ENCODE peak calls at places on chromosomes 1 and 21, in six cellular contexts. X is adipocyte, H is lower lobe of right lung, B is K562, F is colonic mucosa, J is psoas muscle. P is an unnamed sample. For H3K4me1, the result is how much of the 10 kb centered on the place peaks cover.

GRCh38 chr1:21129407-21129806 is 47.3 kb downstream of the EIF4G3 start:
- DNase-seq in X (no peak), H (no peak), B (no peak), F (no peak), J (no peak), P (no peak)

GRCh38 chr1:209789245-209789644 is 4.9 kb upstream of the C1orf74 start:
- DNase-seq in X (no peak), H (no peak), B (no peak), F (no peak), J (no peak), P (no peak)

GRCh38 chr1:201925301-201925567 is 21.1 kb downstream of the LMOD1 start:
- DNase-seq in X (no peak), H (no peak), B (no peak), F (no peak), J (no peak), P (no peak)

GRCh38 chr1:189275786-189276185 is 1201.9 kb downstream of the BRINP3 start:
- DNase-seq in X (peak), H (no peak), B (no peak), F (no peak), J (no peak), P (no peak)

GRCh38 chr1:119388450-119388849 is 19.9 kb downstream of the HAO2 start:
- DNase-seq in X (no peak), H (no peak), B (no peak), F (no peak), J (no peak), P (no peak)

GRCh38 chr1:175169305-175170018 is 23.1 kb downstream of the KIAA0040 start:
- DNase-seq in X (no peak), H (no peak), B (no peak), F (no peak), J (no peak), P (peak)

GRCh38 chr1:170583186-170583585 is 51.2 kb downstream of the GORAB start:
- DNase-seq in X (no peak), H (no peak), B (no peak), F (no peak), J (no peak), P (no peak)

GRCh38 chr1:209900734-209901133 is 37.3 kb upstream of the SYT14 start:
- DNase-seq in X (no peak), H (no peak), B (no peak), F (no peak), J (no peak), P (peak)

GRCh38 chr1:150387200-150387599 is 23.3 kb downstream of the RPRD2 start:
- DNase-seq in X (no peak), H (no peak), B (no peak), F (no peak), J (no peak), P (no peak)

GRCh38 chr1:208919371-208919770 is 664.1 kb upstream of the CAMK1G start:
- DNase-seq in X (peak), H (no peak), B (no peak), F (no peak), J (no peak), P (no peak)

GRCh38 chr1:207302618-207303408 is 18.7 kb upstream of the CD55 start:
- DNase-seq in X (no peak), H (no peak), B (no peak), F (no peak), J (no peak), P (no peak)

GRCh38 chr1:165717918-165718515 is 19.7 kb upstream of the ALDH9A1 start:
- DNase-seq in X (peak), H (no peak), B (peak), F (peak), J (no peak), P (peak)

GRCh38 chr1:224726783-224727182 is 110.7 kb downstream of the CNIH3 start:
- DNase-seq in X (peak), H (peak), B (no peak), F (no peak), J (no peak), P (no peak)

GRCh38 chr1:26070808-26071342 is 3.4 kb upstream of the TRIM63 start:
- DNase-seq in X (no peak), H (no peak), B (no peak), F (no peak), J (no peak), P (no peak)

GRCh38 chr1:115874929-115875328 is 34.0 kb upstream of the NHLH2 start:
- DNase-seq in X (peak), H (no peak), B (no peak), F (no peak), J (no peak), P (no peak)

GRCh38 chr1:212612251-212612961 is 3.8 kb downstream of the ATF3 start:
- DNase-seq in X (peak), H (no peak), B (no peak), F (no peak), J (no peak), P (no peak)

GRCh38 chr1:165560834-165561233 is 17.0 kb downstream of the LRRC52 start:
- DNase-seq in X (no peak), H (no peak), B (no peak), F (no peak), J (no peak), P (no peak)

GRCh38 chr1:19029191-19030085 is 73.0 kb upstream of the IFFO2 start:
- DNase-seq in X (no peak), H (no peak), B (no peak), F (peak), J (no peak), P (peak)

GRCh38 chr1:93638981-93639380 is 42.7 kb downstream of the BCAR3 start:
- DNase-seq in X (no peak), H (no peak), B (no peak), F (no peak), J (no peak), P (no peak)

GRCh38 chr1:45013551-45014209 is 1.6 kb downstream of the UROD start:
- DNase-seq in X (no peak), H (no peak), B (peak), F (no peak), J (no peak), P (no peak)

GRCh38 chr1:4425892-4426291 is 228.5 kb upstream of the AJAP1 start:
- DNase-seq in X (no peak), H (no peak), B (peak), F (no peak), J (no peak), P (no peak)

GRCh38 chr1:99455760-99456159 is 190.2 kb upstream of the PALMD start:
- DNase-seq in X (no peak), H (no peak), B (no peak), F (no peak), J (no peak), P (no peak)

GRCh38 chr1:17875882-17876280 is 120.7 kb downstream of the ACTL8 start:
- DNase-seq in X (no peak), H (no peak), B (no peak), F (no peak), J (no peak), P (peak)

GRCh38 chr1:51317798-51318197 is 12.6 kb downstream of the TTC39A start:
- DNase-seq in X (no peak), H (peak), B (no peak), F (no peak), J (no peak), P (no peak)
- H3K4me3 ChIP-seq in X (no peak), H (no peak), B (no peak), F (no peak), J (no peak), P (no peak)

GRCh38 chr21:38488640-38489282 is 9.5 kb downstream of the ERG start:
- DNase-seq in X (no peak), H (no peak), B (no peak), F (no peak), J (no peak), P (no peak)

GRCh38 chr21:38486705-38487104 is 11.6 kb downstream of the ERG start:
- DNase-seq in X (no peak), H (no peak), B (no peak), F (no peak), J (no peak), P (no peak)

GRCh38 chr21:38489729-38490128 is 8.5 kb downstream of the ERG start:
- DNase-seq in X (no peak), H (no peak), B (no peak), F (no peak), J (no peak), P (no peak)

GRCh38 chr21:38489283-38489677 is 9.0 kb downstream of the ERG start:
- DNase-seq in X (no peak), H (no peak), B (no peak), F (no peak), J (no peak), P (no peak)

GRCh38 chr21:38487906-38488639 is 10.2 kb downstream of the ERG start:
- DNase-seq in X (no peak), H (no peak), B (no peak), F (peak), J (no peak), P (no peak)
- H3K4me1 ChIP-seq in X (under half), H (under half), B (under half), F (under half), J (under half), P (under half)

GRCh38 chr1:3063379-3064295 is 5.4 kb upstream of the PRDM16 start:
- DNase-seq in X (no peak), H (peak), B (no peak), F (no peak), J (no peak), P (no peak)
- H3K4me3 ChIP-seq in X (peak), H (no peak), B (no peak), F (no peak), J (no peak), P (peak)

GRCh38 chr1:204441558-204441957 is 29.9 kb upstream of the PPP1R15B start:
- DNase-seq in X (no peak), H (no peak), B (no peak), F (no peak), J (peak), P (no peak)

GRCh38 chr1:204439976-204440375 is 28.4 kb upstream of the PPP1R15B start:
- DNase-seq in X (no peak), H (no peak), B (no peak), F (no peak), J (no peak), P (no peak)

GRCh38 chr1:204443871-204444581 is 32.4 kb upstream of the PPP1R15B start:
- DNase-seq in X (no peak), H (no peak), B (no peak), F (no peak), J (no peak), P (no peak)

GRCh38 chr1:204443260-204443619 is 31.6 kb upstream of the PPP1R15B start:
- DNase-seq in X (no peak), H (peak), B (no peak), F (no peak), J (no peak), P (no peak)

GRCh38 chr1:204442376-204443259 is 31.0 kb upstream of the PPP1R15B start:
- DNase-seq in X (peak), H (no peak), B (no peak), F (no peak), J (peak), P (peak)
- H3K4me1 ChIP-seq in X (under half), H (under half), B (under half), F (under half), J (half or more), P (under half)

GRCh38 chr21:38777521-38777920 is 28.2 kb upstream of the ETS2 start:
- DNase-seq in X (no peak), H (no peak), B (no peak), F (no peak), J (no peak), P (no peak)
- H3K4me3 ChIP-seq in X (no peak), H (no peak), B (no peak), F (no peak), J (no peak), P (no peak)

DNA sequence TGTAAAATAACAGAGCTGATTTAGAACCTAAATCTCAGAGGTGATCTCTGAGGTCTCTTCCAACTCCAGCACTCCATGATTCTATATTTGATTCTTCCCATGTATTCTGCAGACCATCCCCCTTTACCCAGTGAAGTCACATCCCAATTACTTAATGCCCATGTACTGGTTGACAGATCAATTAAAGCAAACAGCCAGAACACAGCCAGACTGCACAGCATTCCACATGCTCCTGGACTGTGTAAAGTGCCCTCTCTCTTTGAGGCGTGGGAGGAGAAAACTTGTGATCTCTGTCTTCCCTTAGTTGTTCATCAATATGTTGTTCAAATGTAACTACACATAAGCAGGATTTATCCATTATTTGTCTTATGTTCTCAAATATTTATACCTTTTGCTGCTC is 18.1 kb downstream of the NOS1AP start:
- DNase-seq in X (no peak), H (no peak), B (no peak), F (no peak), J (no peak), P (no peak)
- H3K4me1 ChIP-seq in X (under half), H (under half), B (under half), F (under half), J (under half), P (under half)

GRCh38 chr1:247357781-247358211 is 26.1 kb upstream of the ZNF496 start:
- DNase-seq in X (no peak), H (no peak), B (no peak), F (no peak), J (no peak), P (peak)

GRCh38 chr1:247362074-247362597 is 30.5 kb upstream of the ZNF496 start:
- DNase-seq in X (no peak), H (no peak), B (no peak), F (no peak), J (no peak), P (no peak)

GRCh38 chr1:247358920-247359319 is 27.3 kb upstream of the ZNF496 start:
- DNase-seq in X (no peak), H (no peak), B (no peak), F (no peak), J (no peak), P (peak)

GRCh38 chr1:247360991-247361721 is 29.5 kb upstream of the ZNF496 start:
- DNase-seq in X (peak), H (peak), B (peak), F (peak), J (peak), P (peak)

GRCh38 chr1:247360116-247360898 is 28.6 kb upstream of the ZNF496 start:
- DNase-seq in X (no peak), H (peak), B (peak), F (peak), J (no peak), P (no peak)
- H3K4me3 ChIP-seq in X (peak), H (peak), B (peak), F (no peak), J (peak), P (no peak)

DNA sequence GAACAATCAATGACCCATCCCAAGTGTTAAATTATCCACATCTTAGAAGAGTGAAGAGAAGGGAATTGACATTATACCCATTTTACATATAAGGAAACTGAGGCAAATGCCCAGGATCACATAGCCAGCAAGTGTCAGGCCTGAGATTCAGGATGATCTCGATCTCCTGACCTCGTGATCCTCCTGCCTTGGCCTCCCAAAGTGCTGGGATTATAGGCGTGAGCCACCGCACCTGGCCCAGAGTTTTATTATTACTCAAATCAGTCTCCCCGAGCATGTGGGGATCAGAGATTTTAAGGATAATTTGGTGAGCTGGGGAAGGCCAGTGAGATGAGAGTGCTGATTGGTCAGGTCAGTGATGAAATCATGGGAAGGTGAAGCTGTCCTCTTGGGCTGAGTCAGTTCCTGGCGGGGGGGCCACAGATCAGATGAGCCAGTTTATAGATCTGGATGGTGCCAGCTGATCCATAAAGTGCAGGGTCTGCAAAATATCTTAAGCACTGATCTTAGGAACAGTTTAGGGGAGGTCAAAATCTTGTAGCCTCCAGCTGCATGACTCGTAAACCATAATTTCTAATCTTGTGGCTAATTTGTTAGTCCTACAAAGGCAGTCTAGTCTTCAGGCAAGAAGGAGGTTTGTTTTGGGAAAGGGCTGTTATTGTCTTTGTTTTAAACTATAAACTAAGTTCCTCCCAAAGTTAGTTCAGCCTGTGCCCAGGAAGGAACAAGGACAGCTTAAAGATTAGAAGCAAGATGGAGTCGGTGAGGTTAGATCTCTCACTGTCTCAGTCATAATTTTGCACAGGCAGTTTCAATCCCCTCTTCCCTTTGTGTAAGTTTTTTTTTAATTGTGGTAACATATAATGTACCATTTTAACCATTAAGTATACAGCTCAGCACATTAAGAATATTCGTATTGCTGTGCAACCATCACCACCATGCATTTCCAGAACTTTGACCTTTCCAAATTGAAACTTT is 39.6 kb downstream of the PTAFR start:
- DNase-seq in X (no peak), H (no peak), B (no peak), F (no peak), J (no peak), P (no peak)
- H3K4me1 ChIP-seq in X (under half), H (under half), B (under half), F (under half), J (under half), P (under half)